ENCODE peak calls at places on chromosomes 7 and 10, in four cellular contexts. One of them, this sample, is unnamed.
A peak's percentile ranks its signal among the peaks of the same experiment; 100 is the strongest.

GRCh38 chr7:2978403-2978802 is 65.3 kb downstream of the CARD11 start:
- DNase-seq in GM23248: no peak
- DNase-seq in colonic mucosa: peak; percentile 64
- DNase-seq in H9: peak; percentile 69
- DNase-seq in this sample: no peak

GRCh38 chr10:55098452-55098851 is 297.4 kb upstream of the PCDH15 start:
- DNase-seq in GM23248: no peak
- DNase-seq in H9: peak; percentile 44
- DNase-seq in colonic mucosa: no peak
- DNase-seq in this sample: no peak

GRCh38 chr10:88865281-88865876 is 13.7 kb upstream of the ANKRD22 start:
- DNase-seq in GM23248: peak; percentile 12
- DNase-seq in H9: no peak
- DNase-seq in colonic mucosa: no peak
- DNase-seq in this sample: peak; percentile 26

GRCh38 chr7:71868797-71869196 is 543.3 kb downstream of the CALN1 start:
- DNase-seq in GM23248: peak; percentile 26
- DNase-seq in H9: no peak
- DNase-seq in colonic mucosa: no peak
- DNase-seq in this sample: no peak

GRCh38 chr7:48887500-48887899 is 36.8 kb upstream of the CDC14C start:
- DNase-seq in GM23248: peak; percentile 4
- DNase-seq in colonic mucosa: no peak
- DNase-seq in H9: no peak
- DNase-seq in this sample: no peak

GRCh38 chr10:102553771-102554170 is 50.0 kb downstream of the SUFU start:
- DNase-seq in H9: no peak
- DNase-seq in GM23248: no peak
- DNase-seq in colonic mucosa: no peak
- DNase-seq in this sample: no peak

GRCh38 chr10:28246023-28246422 is 56.8 kb downstream of the MPP7 start:
- DNase-seq in H9: no peak
- DNase-seq in colonic mucosa: no peak
- DNase-seq in GM23248: no peak
- DNase-seq in this sample: no peak

GRCh38 chr10:25707976-25708671 is 225.9 kb upstream of the MYO3A start:
- DNase-seq in H9: no peak
- DNase-seq in colonic mucosa: no peak
- DNase-seq in GM23248: no peak
- DNase-seq in this sample: no peak

GRCh38 chr10:24718031-24718855 is 5.4 kb downstream of the ARHGAP21 start:
- DNase-seq in H9: no peak
- DNase-seq in GM23248: peak; percentile 91
- DNase-seq in colonic mucosa: no peak
- DNase-seq in this sample: peak; percentile 92

GRCh38 chr7:158325530-158326381 is 261.9 kb downstream of the PTPRN2 start:
- DNase-seq in GM23248: no peak
- DNase-seq in H9: peak; percentile 98
- DNase-seq in colonic mucosa: no peak
- DNase-seq in this sample: no peak

GRCh38 chr10:50618624-50619023 is 5.1 kb downstream of the SGMS1 start:
- DNase-seq in colonic mucosa: no peak
- DNase-seq in GM23248: no peak
- DNase-seq in H9: no peak
- DNase-seq in this sample: no peak

GRCh38 chr7:74203157-74203556 is 6.6 kb upstream of the LAT2 start:
- DNase-seq in colonic mucosa: peak; percentile 48
- DNase-seq in GM23248: peak; percentile 82
- DNase-seq in H9: peak; percentile 49
- DNase-seq in this sample: peak; percentile 58

GRCh38 chr10:71465576-71466252 is 69.0 kb downstream of the CDH23 start:
- DNase-seq in H9: no peak
- DNase-seq in GM23248: no peak
- DNase-seq in colonic mucosa: no peak
- DNase-seq in this sample: no peak

GRCh38 chr10:86344714-86345161 is 21.9 kb downstream of the GRID1 start:
- DNase-seq in H9: no peak
- DNase-seq in GM23248: peak; percentile 16
- DNase-seq in colonic mucosa: no peak
- DNase-seq in this sample: no peak

GRCh38 chr10:119997429-119997828 is 104.9 kb downstream of the SEC23IP start:
- DNase-seq in H9: no peak
- DNase-seq in GM23248: no peak
- DNase-seq in colonic mucosa: no peak
- DNase-seq in this sample: no peak

GRCh38 chr7:57646219-57646900 is 196.4 kb downstream of the ZNF716 start:
- DNase-seq in H9: no peak
- DNase-seq in GM23248: no peak
- DNase-seq in colonic mucosa: no peak
- DNase-seq in this sample: no peak

GRCh38 chr7:57653262-57653830 is 203.4 kb downstream of the ZNF716 start:
- DNase-seq in H9: no peak
- DNase-seq in GM23248: no peak
- DNase-seq in colonic mucosa: no peak
- DNase-seq in this sample: no peak

GRCh38 chr7:57646901-57647246 is 196.9 kb downstream of the ZNF716 start:
- DNase-seq in colonic mucosa: no peak
- DNase-seq in H9: no peak
- DNase-seq in GM23248: no peak
- DNase-seq in this sample: no peak

DNA sequence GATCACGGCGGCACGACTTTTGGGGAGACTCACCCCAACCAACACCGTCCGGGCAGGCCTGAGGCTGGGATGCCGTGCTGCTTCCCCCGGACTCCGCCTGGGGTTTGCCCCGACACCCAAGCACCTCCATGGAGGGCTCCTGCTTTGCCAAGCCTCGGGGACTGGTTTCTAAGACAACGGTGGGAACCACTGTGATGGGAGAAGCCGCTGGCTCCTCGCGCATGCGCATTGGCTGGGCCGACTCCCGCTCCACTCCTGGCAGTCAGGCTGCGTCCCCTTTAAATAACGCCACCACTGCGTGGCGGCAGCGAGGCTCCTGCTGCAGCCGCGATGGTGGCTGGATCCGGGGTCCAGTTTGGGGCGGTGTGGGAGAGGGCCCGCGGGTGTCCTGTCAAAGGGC is 201.0 kb downstream of the ZNF716 start:
- DNase-seq in colonic mucosa: no peak
- DNase-seq in H9: no peak
- DNase-seq in GM23248: no peak
- DNase-seq in this sample: no peak
- H3K9me3 ChIP-seq in colonic mucosa: no peaks in the 10 kb centered on the region
- H3K9me3 ChIP-seq in H9: peaks cover 86% of the 10 kb centered on the region
- H3K9me3 ChIP-seq in GM23248: no peaks in the 10 kb centered on the region
- H3K9me3 ChIP-seq in this sample: peaks cover 3% of the 10 kb centered on the region

GRCh38 chr7:155369-156000 is 36.9 kb upstream of the FAM20C start:
- DNase-seq in colonic mucosa: no peak
- DNase-seq in H9: no peak
- DNase-seq in GM23248: peak; percentile 44
- DNase-seq in this sample: peak; percentile 24

GRCh38 chr7:157771-158251 is 34.6 kb upstream of the FAM20C start:
- DNase-seq in H9: no peak
- DNase-seq in GM23248: no peak
- DNase-seq in colonic mucosa: no peak
- DNase-seq in this sample: no peak

GRCh38 chr7:158771-159170 is 33.6 kb upstream of the FAM20C start:
- DNase-seq in H9: no peak
- DNase-seq in GM23248: no peak
- DNase-seq in colonic mucosa: no peak
- DNase-seq in this sample: no peak

GRCh38 chr7:156111-157007 is 36.0 kb upstream of the FAM20C start:
- DNase-seq in H9: no peak
- DNase-seq in colonic mucosa: no peak
- DNase-seq in GM23248: no peak
- DNase-seq in this sample: no peak

DNA sequence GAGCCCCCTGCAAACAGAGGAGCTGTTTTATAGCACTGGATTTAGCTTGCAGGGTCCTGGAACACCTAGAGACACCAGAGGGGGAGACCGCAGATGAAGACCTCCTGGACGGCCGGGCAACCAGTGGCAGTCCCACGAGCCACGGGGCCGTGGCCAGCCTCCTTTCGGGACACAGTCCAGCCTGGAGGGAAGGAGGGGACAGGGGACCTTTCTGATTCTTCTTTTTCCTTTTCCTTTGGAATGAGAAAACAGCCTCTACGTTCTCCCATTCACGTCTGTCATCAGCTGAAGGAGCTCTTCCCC is 35.4 kb upstream of the FAM20C start:
- DNase-seq in H9: no peak
- DNase-seq in GM23248: no peak
- DNase-seq in colonic mucosa: no peak
- DNase-seq in this sample: no peak
- H3K9ac ChIP-seq in H9: no peak overlapping the region
- H3K9ac ChIP-seq in GM23248: no peak overlapping the region
- H3K9ac ChIP-seq in colonic mucosa: no peak overlapping the region
- H3K9ac ChIP-seq in this sample: no peak overlapping the region

GRCh38 chr7:114086906-114087651 is 168.3 kb upstream of the PPP1R3A start:
- DNase-seq in colonic mucosa: peak; percentile 73
- DNase-seq in H9: no peak
- DNase-seq in GM23248: peak; percentile 64
- DNase-seq in this sample: peak; percentile 57

GRCh38 chr7:114088541-114088940 is 169.7 kb upstream of the PPP1R3A start:
- DNase-seq in H9: no peak
- DNase-seq in colonic mucosa: no peak
- DNase-seq in GM23248: no peak
- DNase-seq in this sample: no peak

GRCh38 chr7:114085592-114086490 is 167.0 kb upstream of the PPP1R3A start:
- DNase-seq in H9: peak; percentile 90
- DNase-seq in colonic mucosa: peak; percentile 95
- DNase-seq in GM23248: peak; percentile 83
- DNase-seq in this sample: peak; percentile 87

GRCh38 chr7:114086491-114086905 is 167.7 kb upstream of the PPP1R3A start:
- DNase-seq in colonic mucosa: peak; percentile 51
- DNase-seq in GM23248: peak; percentile 47
- DNase-seq in H9: peak; percentile 30
- DNase-seq in this sample: peak; percentile 53

GRCh38 chr7:114087674-114088539 is 169.1 kb upstream of the PPP1R3A start:
- DNase-seq in H9: peak; percentile 52
- DNase-seq in GM23248: peak; percentile 16
- DNase-seq in colonic mucosa: peak; percentile 55
- DNase-seq in this sample: no peak
- H3K27me3 ChIP-seq in H9: peaks cover 36% of the 10 kb centered on the region
- H3K27me3 ChIP-seq in GM23248: peaks cover 15% of the 10 kb centered on the region
- H3K27me3 ChIP-seq in colonic mucosa: no peaks in the 10 kb centered on the region
- H3K27me3 ChIP-seq in this sample: no peaks in the 10 kb centered on the region

DNA sequence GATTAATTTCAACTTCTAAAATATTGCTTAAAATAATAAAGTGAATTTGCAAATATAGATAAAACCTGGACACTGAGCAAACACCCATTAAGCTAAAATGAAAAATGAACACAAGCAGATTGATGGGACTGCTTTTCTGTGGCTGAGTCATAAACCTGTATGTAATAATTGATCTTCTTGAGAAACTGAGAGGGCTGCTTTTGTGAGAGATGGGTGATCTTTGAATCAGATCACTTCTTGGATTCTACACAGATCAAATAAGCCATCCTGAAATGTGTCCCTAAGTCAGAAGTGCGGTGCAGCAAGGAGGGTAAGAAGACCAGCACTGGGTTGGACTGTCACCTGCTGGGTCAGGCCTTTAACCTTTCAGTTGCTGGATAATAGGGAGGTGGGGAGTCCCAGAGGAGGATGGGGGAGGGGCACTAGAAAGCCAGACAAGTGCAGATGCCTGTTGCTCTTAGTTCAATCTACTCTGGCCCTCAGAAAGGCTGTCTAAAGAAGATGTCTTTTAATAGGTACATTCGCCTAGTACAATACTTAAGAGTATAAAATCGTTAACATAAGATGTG is 178.2 kb upstream of the NAMPT start:
- DNase-seq in colonic mucosa: no peak
- DNase-seq in GM23248: no peak
- DNase-seq in H9: no peak
- DNase-seq in this sample: no peak
- H3K9me3 ChIP-seq in colonic mucosa: no peaks in the 10 kb centered on the region
- H3K9me3 ChIP-seq in GM23248: peaks cover 2% of the 10 kb centered on the region
- H3K9me3 ChIP-seq in H9: no peaks in the 10 kb centered on the region
- H3K9me3 ChIP-seq in this sample: peaks cover 3% of the 10 kb centered on the region

DNA sequence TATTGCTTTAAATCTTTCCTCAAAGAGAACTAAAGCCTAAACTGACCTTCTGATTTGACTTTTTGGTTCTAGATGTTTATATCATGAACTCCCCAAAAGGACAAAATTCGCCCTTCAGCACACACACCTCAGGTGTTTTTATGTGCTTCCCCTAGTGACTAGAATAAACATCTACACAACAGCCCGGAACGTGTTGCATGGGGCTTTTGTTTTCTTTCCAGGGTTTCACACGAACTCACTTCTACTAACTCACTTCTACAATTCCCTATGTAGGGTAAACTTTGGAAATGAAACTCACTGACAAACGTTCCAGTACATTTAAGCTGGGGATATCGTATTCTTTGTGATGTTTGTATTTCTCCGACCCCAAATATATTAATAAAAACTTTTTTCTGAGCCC is 1.4 kb downstream of the TRA2A start:
- DNase-seq in colonic mucosa: peak; percentile 29
- DNase-seq in H9: no peak
- DNase-seq in GM23248: peak; percentile 68
- DNase-seq in this sample: peak; percentile 64
- H3K9ac ChIP-seq in colonic mucosa: no peak overlapping the region
- H3K9ac ChIP-seq in H9: peak overlapping the region; percentile 99
- H3K9ac ChIP-seq in GM23248: peak overlapping the region; percentile 100
- H3K9ac ChIP-seq in this sample: peak overlapping the region; percentile 99

DNA sequence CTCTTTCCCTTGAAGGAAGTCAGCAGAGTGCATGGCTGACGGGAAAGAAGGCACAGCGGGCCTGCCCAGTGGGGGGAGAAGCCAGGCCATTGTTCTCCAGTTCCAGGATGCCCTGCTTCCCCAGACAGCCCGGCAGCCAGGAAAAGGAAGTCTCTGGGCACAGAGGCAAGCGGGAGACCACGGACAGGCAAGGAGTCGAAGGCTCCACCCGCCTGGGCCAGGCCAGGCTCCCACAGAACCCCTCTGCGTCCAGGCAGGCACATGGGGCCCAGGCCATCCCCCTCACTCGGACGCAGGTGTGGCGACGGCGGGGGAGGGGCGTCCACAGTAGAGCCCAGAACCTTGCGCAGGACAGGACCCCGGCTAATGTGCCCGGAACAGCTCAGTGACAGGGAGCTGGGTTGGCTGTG is 8.7 kb downstream of the GPR146 start:
- DNase-seq in GM23248: no peak
- DNase-seq in colonic mucosa: no peak
- DNase-seq in H9: peak; percentile 55
- DNase-seq in this sample: no peak
- H3K27me3 ChIP-seq in GM23248: no peaks in the 10 kb centered on the region
- H3K27me3 ChIP-seq in colonic mucosa: no peaks in the 10 kb centered on the region
- H3K27me3 ChIP-seq in H9: no peaks in the 10 kb centered on the region
- H3K27me3 ChIP-seq in this sample: no peaks in the 10 kb centered on the region

GRCh38 chr7:99540542-99540941 is 11.4 kb downstream of the FAM200A start:
- DNase-seq in GM23248: no peak
- DNase-seq in colonic mucosa: no peak
- DNase-seq in H9: no peak
- DNase-seq in this sample: no peak
- H3K9me3 ChIP-seq in GM23248: no peaks in the 10 kb centered on the region
- H3K9me3 ChIP-seq in colonic mucosa: no peaks in the 10 kb centered on the region
- H3K9me3 ChIP-seq in H9: peaks cover 11% of the 10 kb centered on the region
- H3K9me3 ChIP-seq in this sample: peaks cover 41% of the 10 kb centered on the region

DNA sequence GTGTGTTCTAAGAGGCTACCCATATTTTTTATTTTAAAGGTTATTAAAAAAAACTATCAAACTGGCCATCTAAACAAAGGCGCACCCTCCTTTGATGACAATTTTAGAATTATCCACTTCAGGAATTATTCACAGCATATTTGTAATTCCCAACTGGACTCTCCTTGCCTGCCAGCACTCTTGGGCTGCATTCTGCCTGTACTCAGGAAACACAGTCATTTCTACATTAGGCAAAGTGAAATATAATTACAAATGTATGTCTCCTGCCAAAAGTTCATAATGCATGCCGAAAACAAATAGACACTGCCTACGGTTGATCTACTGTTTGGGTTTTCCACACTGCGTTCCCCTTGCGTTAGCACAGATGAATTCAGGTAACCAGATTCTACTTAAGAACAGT is 2.0 kb downstream of the HGF start:
- DNase-seq in H9: no peak
- DNase-seq in GM23248: peak; percentile 68
- DNase-seq in colonic mucosa: no peak
- DNase-seq in this sample: peak; percentile 42
- H3K9ac ChIP-seq in H9: no peak overlapping the region
- H3K9ac ChIP-seq in GM23248: no peak overlapping the region
- H3K9ac ChIP-seq in colonic mucosa: no peak overlapping the region
- H3K9ac ChIP-seq in this sample: peak overlapping the region; percentile 36

This sample was measured in adipocyte.